ENCODE peak calls at places on chromosomes 11 and 22, in five cellular contexts. J, X, A, B and H are unnamed samples.

GRCh38 chr11:2791139-2791520 is 91.3 kb upstream of the KCNQ1OT1 start:
- DNase-seq in J (peak; percentile 44), X (no peak), A (no peak), B (no peak), H (no peak)

GRCh38 chr11:118263694-118264567 is at the start of gene MPZL2:
- DNase-seq in J (peak; percentile 51), X (peak; percentile 57), A (no peak), B (no peak), H (no peak)

GRCh38 chr11:8033312-8033715 is 46.2 kb downstream of the EIF3F start:
- DNase-seq in J (peak; percentile 95), X (peak; percentile 63), A (peak; percentile 70), B (peak; percentile 69), H (peak; percentile 65)

GRCh38 chr22:42371112-42371900 is 60.9 kb downstream of the NFAM1 start:
- DNase-seq in J (no peak), X (no peak), A (no peak), B (no peak), H (no peak)

GRCh38 chr11:40986320-40986719 is 473.1 kb downstream of the LRRC4C start:
- DNase-seq in J (no peak), X (no peak), A (no peak), B (no peak), H (no peak)

GRCh38 chr22:42296381-42296853 is 26.0 kb upstream of the TCF20 start:
- DNase-seq in J (peak; percentile 68), X (no peak), A (no peak), B (peak; percentile 98), H (no peak)

GRCh38 chr11:63762662-63763505 is 5.7 kb downstream of the ZFTA start:
- DNase-seq in J (peak; percentile 63), X (peak; percentile 20), A (no peak), B (no peak), H (no peak)

GRCh38 chr22:49797706-49798105 is 30.0 kb downstream of the BRD1 start:
- DNase-seq in J (no peak), X (no peak), A (no peak), B (no peak), H (no peak)

GRCh38 chr22:36194971-36195370 is 6.6 kb downstream of the APOL4 start:
- DNase-seq in J (peak; percentile 86), X (peak; percentile 74), A (peak; percentile 24), B (peak; percentile 55), H (peak; percentile 39)